ENCODE peak calls at places on chromosomes 6 and 20, in five cellular contexts. Z is fibroblast of pulmonary artery, J is thoracic aorta, F is kidney epithelial cell, H is cardiac fibroblast. E is an unnamed sample.

GRCh38 chr6:14664112-14664592 is 546.6 kb downstream of the CD83 start:
- DNase-seq in J (no peak), F (no peak), Z (no peak), H (no peak), E (no peak)

GRCh38 chr20:44616604-44616964 is 34.2 kb downstream of the PKIG start:
- DNase-seq in H (no peak), F (no peak), J (no peak), Z (no peak), E (no peak)

GRCh38 chr6:47308674-47309325 is 905 bp downstream of the TNFRSF21 start:
- DNase-seq in F (no peak), Z (no peak), H (peak; percentile 60), J (no peak), E (no peak)

GRCh38 chr20:6663104-6663503 is 104.4 kb upstream of the BMP2 start:
- DNase-seq in Z (no peak), H (no peak), J (no peak), F (no peak), E (no peak)

GRCh38 chr6:1554881-1555569 is 54.7 kb upstream of the FOXC1 start:
- DNase-seq in F (no peak), Z (peak; percentile 57), H (peak; percentile 64), J (no peak), E (no peak)

GRCh38 chr6:42017021-42017643 is 33.2 kb upstream of the TAF8 start:
- DNase-seq in Z (peak; percentile 80), H (peak; percentile 82), F (no peak), J (no peak), E (no peak)

GRCh38 chr20:47784599-47785320 is 521 bp downstream of the SULF2 start:
- DNase-seq in J (no peak), F (no peak), Z (peak; percentile 67), H (peak; percentile 45), E (peak; percentile 46)

GRCh38 chr20:3074812-3075211 is 3.4 kb downstream of the OXT start:
- DNase-seq in F (no peak), J (no peak), Z (no peak), H (no peak), E (peak; percentile 55)

GRCh38 chr6:141607956-141608355 is 524.8 kb upstream of the GJE1 start:
- DNase-seq in F (no peak), H (no peak), J (no peak), Z (no peak), E (no peak)

GRCh38 chr6:141610741-141611140 is 522.0 kb upstream of the GJE1 start:
- DNase-seq in F (no peak), Z (peak; percentile 39), H (peak; percentile 63), J (no peak), E (no peak)
- TF ChIP-seq CTCF in F (peak; percentile 27), Z (peak; percentile 46), H (peak; percentile 55), J (no peak), E (peak; percentile 24)

GRCh38 chr6:140921366-140922226 is 1211.1 kb upstream of the GJE1 start:
- DNase-seq in Z (peak; percentile 88), F (peak; percentile 65), J (no peak), H (peak; percentile 91), E (no peak)
- TF ChIP-seq CTCF in Z (peak; percentile 93), F (peak; percentile 86), J (peak; percentile 38), H (peak; percentile 86), E (peak; percentile 68)

GRCh38 chr6:157251565-157252247 is 71.6 kb downstream of the TMEM242 start:
- DNase-seq in Z (no peak), H (no peak), J (no peak), F (no peak), E (no peak)
- TF ChIP-seq CTCF in Z (no peak), H (no peak), J (no peak), F (no peak), E (no peak)

GRCh38 chr20:64037498-64038213 is 1.7 kb downstream of the C20orf204 start:
- DNase-seq in H (no peak), Z (no peak), F (no peak), J (no peak), E (no peak)

GRCh38 chr20:64039293-64040160 is 3.5 kb downstream of the C20orf204 start:
- DNase-seq in J (no peak), H (no peak), F (no peak), Z (no peak), E (no peak)

GRCh38 chr20:64037199-64037497 is 1.2 kb downstream of the C20orf204 start:
- DNase-seq in J (no peak), H (no peak), Z (no peak), F (no peak), E (no peak)

GRCh38 chr20:64038252-64038578 is 2.2 kb downstream of the C20orf204 start:
- DNase-seq in H (no peak), J (no peak), F (no peak), Z (no peak), E (no peak)

GRCh38 chr20:64038579-64039292 is 2.8 kb downstream of the C20orf204 start:
- DNase-seq in H (peak; percentile 65), F (no peak), Z (peak; percentile 67), J (no peak), E (peak; percentile 87)
- TF ChIP-seq CTCF in H (peak; percentile 51), F (peak; percentile 63), Z (peak; percentile 38), J (peak; percentile 72), E (peak; percentile 86)

GRCh38 chr20:18187020-18187419 is 49.4 kb downstream of the KAT14 start:
- DNase-seq in J (no peak), H (no peak), F (no peak), Z (no peak), E (no peak)

GRCh38 chr20:18195931-18196330 is 58.3 kb downstream of the KAT14 start:
- DNase-seq in H (no peak), Z (no peak), F (no peak), J (no peak), E (no peak)

GRCh38 chr20:18188446-18188845 is 50.8 kb downstream of the KAT14 start:
- DNase-seq in Z (no peak), F (no peak), H (no peak), J (no peak), E (no peak)

GRCh38 chr20:18191336-18191735 is 53.7 kb downstream of the KAT14 start:
- DNase-seq in H (no peak), F (no peak), J (no peak), Z (no peak), E (no peak)

GRCh38 chr20:18190466-18191233 is 53.0 kb downstream of the KAT14 start:
- DNase-seq in J (no peak), H (no peak), F (no peak), Z (no peak), E (no peak)
- TF ChIP-seq CTCF in J (no peak), H (no peak), F (no peak), Z (no peak), E (no peak)

DNA sequence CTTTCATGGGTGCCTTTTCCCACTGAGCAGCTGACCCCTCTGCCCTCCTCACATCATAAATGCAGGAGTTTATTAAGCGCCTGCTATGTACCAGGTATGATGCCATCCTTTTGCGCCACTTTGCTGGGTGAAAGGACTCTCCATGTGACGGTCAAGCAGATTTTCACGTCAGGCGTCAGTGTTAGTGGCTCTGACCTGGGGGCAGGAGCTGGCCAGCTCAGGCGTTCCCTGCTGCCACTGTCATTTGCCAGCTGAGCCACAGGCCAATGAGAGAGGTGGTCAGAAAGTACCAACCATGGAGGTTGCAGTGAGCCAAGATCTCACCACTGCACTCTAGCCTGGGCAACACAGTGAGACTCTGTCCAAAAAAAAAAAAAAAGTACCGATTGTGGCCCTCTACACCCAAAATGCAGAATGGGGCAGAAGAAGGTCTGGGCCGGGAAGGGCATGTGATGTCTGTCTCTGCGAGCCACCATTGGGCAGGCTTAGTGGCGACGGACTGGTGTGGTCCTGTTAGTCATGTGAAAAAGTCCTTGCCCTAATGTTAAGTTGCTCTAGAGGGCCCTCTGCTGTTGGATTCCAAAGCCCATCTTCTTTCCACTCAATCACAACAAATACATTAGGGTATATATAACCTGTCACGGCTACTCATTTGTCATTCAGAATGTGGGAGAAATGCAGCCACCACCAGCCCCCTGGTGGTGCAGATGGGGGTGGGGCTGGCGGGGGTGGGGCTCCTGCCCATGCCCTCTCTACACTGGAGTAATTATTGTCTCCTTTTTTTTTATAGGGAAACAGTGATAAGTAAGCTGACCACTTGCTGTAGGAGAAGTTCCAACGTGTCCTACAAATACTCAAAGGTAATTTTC is 18.4 kb upstream of the SLC22A1 start:
- DNase-seq in H (peak; percentile 62), J (no peak), F (no peak), Z (peak; percentile 43), E (no peak)
- TF ChIP-seq CTCF in H (peak; percentile 56), J (peak; percentile 49), F (peak; percentile 42), Z (peak; percentile 40), E (peak; percentile 45)

GRCh38 chr6:30005482-30005881 is 55.6 kb upstream of the POLR1H start:
- DNase-seq in J (no peak), F (no peak), Z (no peak), H (no peak), E (no peak)
- TF ChIP-seq CTCF in J (no peak), F (no peak), Z (no peak), H (no peak), E (no peak)

E was measured in PC-9.